ENCODE peak calls at places on chromosomes 7 and 10, in five cellular contexts. I is brain microvascular endothelial cell, U is HFFc6, L is astrocyte, H is progenitor cell of endocrine pancreas. Q is an unnamed sample.

GRCh38 chr7:146359181-146359580 is 242.6 kb downstream of the CNTNAP2 start:
- DNase-seq in I (peak; percentile 9), L (no peak), H (no peak), U (no peak), Q (no peak)

GRCh38 chr10:72461085-72461484 is 106.4 kb upstream of the DNAJB12 start:
- DNase-seq in L (no peak), H (no peak), U (no peak), I (no peak), Q (no peak)

GRCh38 chr7:152759655-152760383 is at the start of gene ACTR3B:
- DNase-seq in I (peak; percentile 67), H (peak; percentile 81), L (peak; percentile 56), U (peak; percentile 65), Q (peak; percentile 73)

GRCh38 chr10:58352956-58353610 is 18.3 kb downstream of the UBE2D1 start:
- DNase-seq in H (no peak), I (no peak), U (no peak), L (peak; percentile 25), Q (no peak)

GRCh38 chr7:86814980-86815379 is 171.3 kb downstream of the GRM3 start:
- DNase-seq in U (no peak), I (no peak), L (no peak), H (no peak), Q (no peak)

GRCh38 chr10:16384064-16384463 is 52.7 kb upstream of the PTER start:
- DNase-seq in U (no peak), I (no peak), L (no peak), H (no peak), Q (no peak)

GRCh38 chr7:6628045-6628444 is 9.1 kb upstream of the ZNF316 start:
- DNase-seq in I (no peak), L (no peak), H (no peak), U (no peak), Q (no peak)

GRCh38 chr7:148921806-148922205 is 37.7 kb upstream of the EZH2 start:
- DNase-seq in H (no peak), U (no peak), I (no peak), L (no peak), Q (no peak)

GRCh38 chr7:13282377-13282980 is 595.0 kb downstream of the ARL4A start:
- DNase-seq in H (no peak), L (peak; percentile 27), I (peak; percentile 25), U (peak; percentile 47), Q (no peak)

GRCh38 chr7:110105840-110106239 is 985.1 kb upstream of the LRRN3 start:
- DNase-seq in I (no peak), L (no peak), U (no peak), H (no peak), Q (no peak)

GRCh38 chr7:141456298-141456697 is 94.9 kb upstream of the AGK start:
- DNase-seq in L (no peak), I (no peak), U (no peak), H (no peak), Q (no peak)

GRCh38 chr7:50613473-50613872 is 48.3 kb upstream of the DDC start:
- DNase-seq in L (no peak), U (no peak), I (no peak), H (no peak), Q (no peak)

GRCh38 chr7:103462358-103462757 is 16.4 kb upstream of the SLC26A5 start:
- DNase-seq in H (no peak), U (no peak), I (no peak), L (no peak), Q (no peak)

GRCh38 chr10:72201293-72201692 is 14.5 kb upstream of the ANAPC16 start:
- DNase-seq in L (no peak), I (no peak), H (no peak), U (no peak), Q (no peak)

GRCh38 chr7:41185851-41186250 is 517.0 kb downstream of the INHBA start:
- DNase-seq in I (no peak), L (no peak), U (no peak), H (no peak), Q (no peak)

GRCh38 chr7:27925573-27926201 is 185.7 kb downstream of the TAX1BP1 start:
- DNase-seq in H (no peak), I (no peak), L (no peak), U (no peak), Q (no peak)

GRCh38 chr7:27933691-27934565 is 194.0 kb downstream of the TAX1BP1 start:
- DNase-seq in U (peak; percentile 36), L (peak; percentile 36), H (no peak), I (no peak), Q (peak; percentile 51)

GRCh38 chr7:27930910-27931476 is 191.0 kb downstream of the TAX1BP1 start:
- DNase-seq in I (no peak), H (no peak), U (no peak), L (no peak), Q (no peak)

GRCh38 chr7:27928001-27928400 is 188.0 kb downstream of the TAX1BP1 start:
- DNase-seq in L (no peak), H (no peak), U (no peak), I (no peak), Q (no peak)

GRCh38 chr7:27929127-27929526 is 189.2 kb downstream of the TAX1BP1 start:
- DNase-seq in U (no peak), H (no peak), I (no peak), L (no peak), Q (no peak)
- TF ChIP-seq CTCF in U (peak; percentile 38), H (no peak), I (peak; percentile 23), L (no peak), Q (no peak)

DNA sequence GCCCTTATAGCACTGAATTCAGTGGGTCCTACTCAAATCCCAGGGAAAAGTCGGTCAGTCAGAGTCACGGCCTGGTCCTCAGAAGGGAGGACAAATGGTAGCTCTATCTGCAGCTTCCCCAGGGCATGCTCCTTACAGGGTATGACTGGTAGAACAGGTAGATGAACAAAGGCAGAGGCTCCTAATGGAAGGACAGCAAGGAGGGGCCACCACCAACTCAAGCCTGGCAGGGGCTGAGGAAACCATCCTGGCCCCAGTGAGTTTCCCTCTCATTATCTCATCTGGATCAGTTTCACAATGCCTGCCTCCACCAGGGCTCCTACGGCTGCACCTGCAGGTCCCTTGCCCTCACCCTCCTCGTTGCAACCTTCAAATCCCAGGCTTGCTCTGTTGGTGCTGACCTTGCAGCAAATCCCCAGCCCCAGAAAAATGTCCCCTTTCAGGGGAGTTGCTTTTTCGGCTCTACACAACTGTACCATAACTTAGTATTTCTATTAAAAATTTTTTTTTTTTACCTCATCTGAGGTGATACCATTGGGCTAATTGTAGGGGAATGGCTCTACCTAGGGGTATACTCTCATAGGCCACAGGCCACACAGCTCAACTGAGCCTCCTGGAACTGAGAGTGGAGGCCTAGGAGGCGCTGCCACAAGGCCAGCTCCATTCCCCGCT is 2.4 kb upstream of the MYO1G start:
- DNase-seq in L (no peak), U (no peak), H (no peak), I (no peak), Q (no peak)
- TF ChIP-seq CTCF in L (no peak), U (no peak), H (no peak), I (no peak), Q (no peak)

GRCh38 chr10:2920638-2921037 is 146.7 kb upstream of the PFKP start:
- DNase-seq in L (no peak), I (no peak), H (no peak), U (no peak), Q (no peak)

GRCh38 chr10:2919016-2919415 is 148.3 kb upstream of the PFKP start:
- DNase-seq in U (no peak), H (no peak), I (no peak), L (no peak), Q (no peak)

GRCh38 chr10:2924425-2924824 is 142.9 kb upstream of the PFKP start:
- DNase-seq in U (no peak), L (no peak), H (no peak), I (no peak), Q (no peak)

GRCh38 chr10:2920166-2920565 is 147.2 kb upstream of the PFKP start:
- DNase-seq in H (no peak), U (no peak), L (no peak), I (no peak), Q (no peak)

DNA sequence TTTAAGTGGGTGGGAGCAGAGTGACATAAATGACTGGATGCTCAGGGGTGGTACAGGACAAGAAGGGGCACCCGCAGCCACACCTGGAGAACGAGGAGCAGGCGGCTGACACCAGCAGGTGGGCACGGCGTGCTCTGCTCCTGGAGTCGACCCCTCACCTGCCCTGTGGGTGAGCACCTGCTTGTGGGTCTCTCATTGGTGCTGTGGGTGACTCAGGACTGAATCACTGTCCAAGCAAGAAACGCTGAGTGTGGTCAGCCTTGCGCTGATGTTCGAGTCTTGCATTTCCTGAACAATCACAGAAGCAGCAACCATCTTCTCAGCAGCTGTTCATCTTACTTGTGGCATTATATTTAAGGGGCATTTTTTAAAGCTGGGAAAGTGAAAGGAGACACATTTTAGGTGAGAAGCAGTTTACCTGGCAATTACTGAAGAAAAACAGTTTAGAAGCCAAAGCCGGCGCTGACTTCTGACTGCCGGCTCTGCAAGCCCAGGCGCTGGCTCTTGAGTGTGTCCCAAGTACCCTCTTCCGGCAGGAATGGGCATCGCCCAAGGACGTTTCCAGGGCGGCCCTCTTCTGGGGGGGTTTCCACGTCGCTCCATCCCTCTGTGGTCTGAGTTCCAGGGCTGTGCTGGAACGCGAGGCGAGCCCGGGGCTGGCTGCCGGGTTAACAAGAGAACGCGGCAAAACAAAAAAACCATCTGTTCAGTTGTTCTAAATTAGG is 145.2 kb upstream of the PFKP start:
- DNase-seq in I (peak; percentile 16), L (no peak), H (no peak), U (no peak), Q (no peak)
- TF ChIP-seq CTCF in I (no peak), L (no peak), H (no peak), U (no peak), Q (no peak)

GRCh38 chr10:43312612-43313011 is 45.7 kb upstream of the RASGEF1A start:
- DNase-seq in H (no peak), I (no peak), U (no peak), L (no peak), Q (no peak)
- TF ChIP-seq CTCF in H (no peak), I (no peak), U (no peak), L (no peak), Q (no peak)

GRCh38 chr10:3935141-3935540 is 150.1 kb upstream of the KLF6 start:
- DNase-seq in L (peak; percentile 94), I (peak; percentile 92), U (peak; percentile 38), H (no peak), Q (no peak)
- TF ChIP-seq CTCF in L (no peak), I (peak; percentile 35), U (no peak), H (no peak), Q (peak; percentile 1)

GRCh38 chr10:122333037-122333436 is 41.5 kb upstream of the PLEKHA1 start:
- DNase-seq in L (no peak), U (peak; percentile 6), H (no peak), I (no peak), Q (no peak)
- TF ChIP-seq CTCF in L (no peak), U (no peak), H (no peak), I (no peak), Q (no peak)